ENCODE peak calls at places on chromosomes 16 and 17, in six cellular contexts. E is ovary; X is HCT116; Z is tibial nerve; V is IMR-90; O is CD8-positive, alpha-beta T cell. B is an unnamed sample. For H3K36me3 and H3K4me1, the result is how much of the 10 kb centered on the place peaks cover.

GRCh38 chr17:73301359-73301758 is 10.4 kb downstream of the CDC42EP4 start:
- DNase-seq in E (no peak), X (no peak), Z (no peak), V (no peak), O (no peak), B (no peak)

GRCh38 chr17:42472709-42473521 is 14.2 kb downstream of the ATP6V0A1 start:
- DNase-seq in E (no peak), X (no peak), Z (no peak), V (peak), O (no peak), B (no peak)

GRCh38 chr17:61005358-61005757 is 327.7 kb downstream of the BCAS3 start:
- DNase-seq in E (no peak), X (no peak), Z (no peak), V (no peak), O (no peak), B (peak)

GRCh38 chr16:66131156-66131807 is 235.2 kb upstream of the CDH5 start:
- DNase-seq in E (no peak), X (no peak), Z (no peak), V (peak), O (no peak), B (no peak)

GRCh38 chr17:82003411-82004381 is 19.0 kb downstream of the CENPX start:
- DNase-seq in E (peak), X (peak), Z (peak), V (peak), O (no peak), B (peak)

GRCh38 chr16:80954985-80955384 is 51.7 kb downstream of the CMC2 start:
- DNase-seq in E (no peak), X (no peak), Z (no peak), V (no peak), O (no peak), B (no peak)

GRCh38 chr17:14298221-14298994 is 2.5 kb upstream of the HS3ST3B1 start:
- DNase-seq in E (no peak), X (no peak), Z (no peak), V (no peak), O (no peak), B (no peak)

GRCh38 chr16:48591976-48592375 is 18.0 kb downstream of the N4BP1 start:
- DNase-seq in E (no peak), X (no peak), Z (no peak), V (no peak), O (no peak), B (no peak)

GRCh38 chr17:43956222-43956621 is 2.5 kb upstream of the PYY start:
- DNase-seq in E (no peak), X (no peak), Z (no peak), V (no peak), O (no peak), B (no peak)

GRCh38 chr16:138049-138417 is 440 bp downstream of the NPRL3 start:
- DNase-seq in E (peak), X (no peak), Z (no peak), V (no peak), O (peak), B (peak)

GRCh38 chr17:13114601-13115024 is 96.8 kb upstream of the ELAC2 start:
- DNase-seq in E (peak), X (peak), Z (peak), V (peak), O (no peak), B (peak)

GRCh38 chr17:17435323-17435722 is 41.5 kb upstream of the MED9 start:
- DNase-seq in E (no peak), X (no peak), Z (no peak), V (peak), O (no peak), B (no peak)

GRCh38 chr16:14063618-14064581 is 7.2 kb upstream of the MRTFB start:
- DNase-seq in E (no peak), X (no peak), Z (no peak), V (no peak), O (no peak), B (no peak)

GRCh38 chr17:7043195-7043543 is 723 bp downstream of the SLC16A11 start:
- DNase-seq in E (no peak), X (no peak), Z (no peak), V (no peak), O (no peak), B (no peak)

GRCh38 chr17:44989552-44990138 is 21.5 kb upstream of the C1QL1 start:
- DNase-seq in E (no peak), X (no peak), Z (no peak), V (no peak), O (no peak), B (no peak)

GRCh38 chr16:72042157-72042660 is 12.1 kb upstream of the HP start:
- DNase-seq in E (no peak), X (no peak), Z (no peak), V (no peak), O (no peak), B (no peak)

GRCh38 chr17:59372138-59372751 is 40.8 kb downstream of the YPEL2 start:
- DNase-seq in E (no peak), X (no peak), Z (peak), V (peak), O (no peak), B (peak)

GRCh38 chr17:40548982-40549680 is 16.1 kb downstream of the CCR7 start:
- DNase-seq in E (no peak), X (no peak), Z (peak), V (peak), O (peak), B (no peak)

GRCh38 chr16:66161942-66162341 is 204.5 kb upstream of the CDH5 start:
- DNase-seq in E (no peak), X (peak), Z (no peak), V (no peak), O (no peak), B (no peak)

GRCh38 chr17:80151333-80151732 is 4.4 kb upstream of the EIF4A3 start:
- DNase-seq in E (no peak), X (no peak), Z (no peak), V (peak), O (no peak), B (no peak)

GRCh38 chr16:58460219-58460610 is 39.7 kb upstream of the NDRG4 start:
- DNase-seq in E (no peak), X (no peak), Z (no peak), V (no peak), O (no peak), B (no peak)

GRCh38 chr16:21501869-21502667 is 97.3 kb upstream of the METTL9 start:
- DNase-seq in E (peak), X (peak), Z (peak), V (peak), O (peak), B (peak)

GRCh38 chr16:2056077-2056476 is 8.3 kb downstream of the TSC2 start:
- DNase-seq in E (no peak), X (no peak), Z (no peak), V (no peak), O (no peak), B (no peak)

GRCh38 chr17:79294459-79295071 is 219.9 kb downstream of the ENGASE start:
- DNase-seq in E (peak), X (no peak), Z (peak), V (peak), O (peak), B (peak)

GRCh38 chr17:82767041-82767754 is 15.3 kb downstream of the TBCD start:
- DNase-seq in E (no peak), X (no peak), Z (peak), V (peak), O (no peak), B (no peak)

GRCh38 chr17:15112881-15113617 is 152.1 kb downstream of the PMP22 start:
- DNase-seq in E (no peak), X (no peak), Z (no peak), V (peak), O (no peak), B (no peak)

GRCh38 chr17:17784599-17785264 is 52.1 kb downstream of the SREBF1 start:
- DNase-seq in E (peak), X (no peak), Z (no peak), V (no peak), O (peak), B (no peak)

GRCh38 chr16:71185366-71185765 is 45.2 kb downstream of the HYDIN start:
- DNase-seq in E (no peak), X (no peak), Z (no peak), V (peak), O (no peak), B (no peak)

GRCh38 chr16:82755570-82756282 is 129.0 kb downstream of the CDH13 start:
- DNase-seq in E (no peak), X (no peak), Z (no peak), V (no peak), O (no peak), B (no peak)
- TF ChIP-seq CTCF in E (no peak), X (no peak), Z (no peak), V (peak), O (no peak), B (no peak)

DNA sequence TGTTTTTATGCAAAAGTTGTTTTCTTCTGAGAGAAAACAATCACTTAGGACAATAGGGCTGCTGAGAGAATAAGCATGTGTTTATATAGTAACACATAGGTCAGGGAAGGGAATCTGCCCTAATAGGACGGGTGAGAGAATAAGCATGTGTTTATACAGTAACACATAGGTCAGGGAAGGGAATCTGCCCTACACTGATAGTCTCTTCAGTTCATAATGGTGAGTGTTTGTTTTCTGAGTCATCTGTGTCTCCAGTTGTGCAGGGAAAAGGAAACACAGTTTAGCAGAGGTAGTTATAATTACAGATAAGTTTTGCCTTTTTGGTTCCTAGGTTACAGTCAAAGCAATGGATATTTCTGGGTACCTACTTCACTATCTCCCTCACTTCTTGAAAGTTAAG is 252.3 kb upstream of the CA10 start:
- DNase-seq in E (no peak), X (no peak), Z (no peak), V (no peak), O (no peak), B (no peak)
- H3K36me3 ChIP-seq in E (under half), X (under half), Z (under half), V (under half), O (under half), B (under half)

GRCh38 chr16:53771655-53772497 is 67.9 kb downstream of the FTO start:
- DNase-seq in E (no peak), X (no peak), Z (no peak), V (no peak), O (no peak), B (no peak)
- H3K4me1 ChIP-seq in E (under half), X (under half), Z (under half), V (under half), O (under half), B (half or more)

DNA sequence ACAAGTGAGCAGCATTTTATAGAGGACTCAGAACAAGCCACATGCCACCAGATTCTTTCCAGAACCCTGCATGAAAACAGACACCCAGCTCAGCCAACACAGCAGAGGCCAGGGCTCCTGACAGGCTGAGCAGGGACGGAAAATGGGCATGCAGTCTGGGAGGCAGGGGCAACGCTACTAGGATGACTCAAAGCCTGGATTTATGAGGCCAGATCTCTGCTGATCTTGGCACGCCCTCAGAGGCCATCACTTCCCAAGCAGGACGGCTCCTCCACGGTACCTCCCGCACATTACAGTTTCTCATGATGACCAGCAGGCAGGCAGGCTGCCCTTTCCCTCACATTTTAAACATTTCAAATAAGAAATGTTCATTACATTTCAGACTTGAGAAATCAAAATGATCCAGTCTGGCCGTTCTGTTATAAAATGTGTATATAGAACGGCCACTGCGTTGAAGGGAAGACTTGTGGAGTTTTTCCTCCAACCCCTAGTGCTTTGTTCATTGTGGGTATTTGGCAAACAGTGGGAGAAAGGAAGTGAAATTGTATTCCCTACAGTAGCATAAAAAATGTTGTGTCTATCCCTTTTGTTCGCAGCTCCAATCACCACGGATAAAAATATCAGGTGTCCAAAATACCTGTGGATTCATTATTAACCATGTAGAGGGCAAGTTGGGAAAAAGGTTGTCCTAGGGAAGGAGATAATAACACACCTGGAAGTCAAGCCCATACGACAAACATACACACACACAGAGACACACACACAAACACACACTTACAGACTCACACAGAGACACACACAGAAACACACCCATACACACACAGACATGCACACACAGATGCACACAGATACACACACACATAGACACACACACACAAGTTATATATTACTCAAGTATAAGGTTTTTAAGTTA is 64.8 kb upstream of the ADAMTS18 start:
- DNase-seq in E (peak), X (no peak), Z (peak), V (no peak), O (no peak), B (peak)
- TF ChIP-seq CTCF in E (no peak), X (no peak), Z (no peak), V (no peak), O (no peak), B (no peak)

DNA sequence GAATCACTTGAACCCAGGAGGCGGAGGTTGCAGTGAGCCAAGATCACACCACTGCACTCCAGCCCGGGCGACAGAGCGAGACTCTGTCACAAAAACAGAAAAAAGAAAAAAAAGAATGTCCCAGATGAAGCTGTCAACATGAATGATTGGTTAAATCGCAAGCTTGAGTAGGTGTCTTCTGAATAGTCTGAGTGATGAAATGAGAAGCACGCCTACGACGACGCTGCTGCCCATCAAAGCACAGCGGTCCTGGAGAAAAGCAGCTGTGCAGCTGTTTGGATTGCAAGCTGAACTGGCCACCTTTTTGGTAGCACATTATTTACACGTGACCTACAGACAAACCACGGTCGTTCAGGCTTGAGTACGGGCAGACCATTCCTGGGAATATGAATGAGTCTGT is 12.5 kb downstream of the ADCY9 start:
- DNase-seq in E (no peak), X (no peak), Z (no peak), V (no peak), O (no peak), B (no peak)
- H3K36me3 ChIP-seq in E (under half), X (under half), Z (under half), V (under half), O (under half), B (under half)

GRCh38 chr17:9227819-9228407 is 206.6 kb downstream of the NTN1 start:
- DNase-seq in E (no peak), X (no peak), Z (no peak), V (no peak), O (no peak), B (no peak)

GRCh38 chr17:9229826-9230201 is 208.5 kb downstream of the NTN1 start:
- DNase-seq in E (no peak), X (no peak), Z (no peak), V (no peak), O (no peak), B (no peak)

GRCh38 chr17:9230346-9230745 is 209.0 kb downstream of the NTN1 start:
- DNase-seq in E (no peak), X (no peak), Z (no peak), V (peak), O (no peak), B (no peak)

GRCh38 chr17:9229160-9229825 is 208.0 kb downstream of the NTN1 start:
- DNase-seq in E (no peak), X (no peak), Z (no peak), V (no peak), O (no peak), B (no peak)

DNA sequence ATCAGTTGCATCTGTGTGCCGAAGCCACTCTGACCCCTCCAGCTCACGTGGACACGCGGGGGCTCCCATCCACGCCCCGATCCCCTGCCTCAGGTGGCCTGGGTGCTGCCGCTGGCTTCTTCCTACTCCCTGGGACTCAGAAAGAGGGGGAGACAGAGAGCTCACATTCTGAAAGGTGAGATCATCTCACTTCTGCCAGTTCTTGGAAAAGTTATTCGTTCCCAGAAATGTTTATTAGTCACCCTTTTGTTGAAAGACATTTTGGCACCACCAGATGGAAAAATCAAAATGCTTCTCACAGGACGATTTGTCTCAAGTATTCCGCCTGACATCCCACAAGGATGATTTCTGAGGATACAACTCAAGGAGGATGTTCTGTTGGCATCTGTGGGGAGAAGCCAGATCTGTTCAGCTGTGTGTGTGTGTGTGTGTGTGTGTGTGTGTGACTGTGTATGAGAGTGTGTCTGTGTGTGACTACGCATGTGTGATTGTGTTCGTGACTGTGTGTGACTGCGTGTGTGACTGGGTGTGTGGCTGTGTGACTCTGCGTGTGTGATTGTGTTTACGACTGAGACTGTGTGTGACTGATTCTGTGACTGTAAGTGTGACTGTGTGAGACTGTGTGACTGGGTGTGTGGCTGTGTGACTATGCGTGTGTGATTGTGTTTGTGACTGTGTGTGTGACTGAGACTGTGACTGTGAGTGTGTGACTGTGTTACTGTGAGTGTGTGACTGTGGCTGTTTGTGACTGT is 207.3 kb downstream of the NTN1 start:
- DNase-seq in E (no peak), X (no peak), Z (peak), V (peak), O (no peak), B (no peak)
- H3K4me1 ChIP-seq in E (under half), X (under half), Z (under half), V (under half), O (under half), B (under half)

B was measured in heart right ventricle.